ENCODE peak calls at places on chromosomes 5 and 9, in ten cellular contexts. R, V, J, C, O, E, P, H, U and L are unnamed samples.

GRCh38 chr5:141564216-141564692 is 54.5 kb downstream of the DIAPH1 start:
- DNase-seq in R (peak; percentile 97), V (peak; percentile 97), J (peak; percentile 82), C (peak; percentile 97), O (no peak), E (peak; percentile 98), P (peak; percentile 94), H (peak; percentile 96), U (peak; percentile 95), L (peak; percentile 88)

GRCh38 chr5:151014680-151015343 is 5.6 kb upstream of the GPX3 start:
- DNase-seq in R (no peak), V (peak; percentile 64), J (no peak), C (no peak), O (no peak), E (peak; percentile 44), P (no peak), H (no peak), U (no peak), L (peak; percentile 24)

GRCh38 chr5:84393969-84394368 is 9.3 kb upstream of the EDIL3 start:
- DNase-seq in R (no peak), V (peak; percentile 64), J (no peak), C (peak; percentile 42), O (no peak), E (peak; percentile 78), P (peak; percentile 89), H (peak; percentile 91), U (peak; percentile 42), L (peak; percentile 81)

GRCh38 chr5:147949711-147950573 is 43.6 kb upstream of the C5orf46 start:
- DNase-seq in R (peak; percentile 51), V (peak; percentile 51), J (no peak), C (peak; percentile 30), O (no peak), E (peak; percentile 57), P (peak; percentile 20), H (peak; percentile 58), U (peak; percentile 45), L (peak; percentile 9)

GRCh38 chr5:41522193-41522786 is 11.9 kb upstream of the PLCXD3 start:
- DNase-seq in R (no peak), V (no peak), J (no peak), C (no peak), O (no peak), E (no peak), P (no peak), H (no peak), U (no peak), L (no peak)

GRCh38 chr9:89466451-89467277 is 31.2 kb downstream of the SEMA4D start:
- DNase-seq in R (no peak), V (no peak), J (no peak), C (no peak), O (no peak), E (no peak), P (no peak), H (no peak), U (no peak), L (no peak)

GRCh38 chr5:112238473-112238872 is 180.6 kb downstream of the EPB41L4A start:
- DNase-seq in R (peak; percentile 22), V (no peak), J (no peak), C (no peak), O (no peak), E (no peak), P (no peak), H (no peak), U (peak; percentile 23), L (no peak)

GRCh38 chr5:115686692-115687054 is 60.8 kb upstream of the TMED7 start:
- DNase-seq in R (no peak), V (no peak), J (no peak), C (peak; percentile 58), O (no peak), E (no peak), P (peak; percentile 73), H (peak; percentile 44), U (no peak), L (peak; percentile 43)

GRCh38 chr5:142360607-142361120 is 35.8 kb upstream of the SPRY4 start:
- DNase-seq in R (no peak), V (peak; percentile 57), J (peak; percentile 38), C (peak; percentile 38), O (no peak), E (peak; percentile 72), P (peak; percentile 66), H (peak; percentile 71), U (peak; percentile 59), L (peak; percentile 42)

DNA sequence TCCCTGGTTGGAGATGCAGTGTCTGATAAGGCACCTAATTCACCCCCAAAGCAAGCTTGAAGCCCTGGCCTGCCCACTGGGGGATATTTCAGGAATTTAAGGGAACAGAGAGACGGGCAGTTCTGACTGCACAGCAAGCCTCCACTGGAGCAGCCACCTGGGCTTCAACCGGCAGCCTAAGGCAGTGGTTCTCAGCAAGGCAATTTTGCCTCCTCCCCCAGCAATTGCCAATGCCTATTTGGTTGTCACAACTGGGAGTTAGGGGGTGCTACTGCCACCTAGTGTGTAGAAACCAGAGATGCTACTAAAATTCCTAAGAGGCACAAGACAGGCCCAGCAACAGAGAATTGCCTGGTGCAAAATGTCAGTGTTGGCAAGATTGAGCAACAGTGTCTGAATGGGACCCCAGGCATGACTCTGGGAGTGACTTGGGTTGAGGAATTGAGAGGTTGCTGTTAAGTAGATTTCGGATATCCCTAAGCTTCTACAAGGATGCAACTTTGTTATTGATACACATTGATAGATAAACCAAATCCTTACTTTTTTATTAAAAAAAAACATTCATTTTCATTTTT is 58.7 kb upstream of the CTSL start:
- DNase-seq in R (peak; percentile 56), V (peak; percentile 24), J (no peak), C (no peak), O (no peak), E (peak; percentile 33), P (no peak), H (no peak), U (peak; percentile 73), L (no peak)
- TF ChIP-seq CTCF in R (peak; percentile 74), V (peak; percentile 32), J (no peak), C (peak; percentile 21), O (peak; percentile 20), E (peak; percentile 17), P (no peak), H (peak; percentile 19), U (peak; percentile 23), L (peak; percentile 36)

GRCh38 chr5:91007780-91008402 is 375.2 kb downstream of the ARRDC3 start:
- DNase-seq in R (no peak), V (no peak), J (no peak), C (no peak), O (no peak), E (no peak), P (no peak), H (no peak), U (peak; percentile 64), L (no peak)

GRCh38 chr5:91007251-91007650 is 375.9 kb downstream of the ARRDC3 start:
- DNase-seq in R (no peak), V (no peak), J (no peak), C (no peak), O (no peak), E (no peak), P (no peak), H (no peak), U (peak; percentile 35), L (no peak)

GRCh38 chr5:91006708-91007107 is 376.4 kb downstream of the ARRDC3 start:
- DNase-seq in R (no peak), V (no peak), J (no peak), C (no peak), O (no peak), E (no peak), P (no peak), H (no peak), U (no peak), L (no peak)

GRCh38 chr5:91011029-91011428 is 372.1 kb downstream of the ARRDC3 start:
- DNase-seq in R (no peak), V (no peak), J (no peak), C (no peak), O (no peak), E (no peak), P (no peak), H (no peak), U (no peak), L (no peak)

DNA sequence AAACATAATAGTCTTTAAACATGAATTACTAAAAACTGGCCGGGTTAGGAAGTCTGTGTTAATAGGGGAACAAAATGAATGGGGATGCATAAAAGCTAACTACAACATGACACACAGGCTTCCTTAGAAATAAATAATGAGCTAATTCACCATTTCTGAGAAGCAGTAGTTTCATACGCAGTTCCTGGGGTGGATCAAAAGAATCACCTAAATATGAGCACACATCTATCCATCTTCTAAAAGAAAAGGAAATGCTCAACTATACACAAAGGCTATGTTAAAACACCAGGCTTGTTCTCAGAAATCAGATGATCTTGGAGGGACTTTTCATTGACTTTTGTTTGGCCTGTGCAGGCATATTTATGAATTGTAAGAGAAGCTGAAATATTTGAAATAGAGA is 373.0 kb downstream of the ARRDC3 start:
- DNase-seq in R (no peak), V (no peak), J (no peak), C (no peak), O (no peak), E (no peak), P (no peak), H (no peak), U (no peak), L (no peak)
- H3K4me3 ChIP-seq in R (no peak overlapping the region), V (no peak overlapping the region), J (no peak overlapping the region), C (no peak overlapping the region), O (no peak overlapping the region), E (no peak overlapping the region), P (no peak overlapping the region), H (no peak overlapping the region), U (no peak overlapping the region), L (no peak overlapping the region)

DNA sequence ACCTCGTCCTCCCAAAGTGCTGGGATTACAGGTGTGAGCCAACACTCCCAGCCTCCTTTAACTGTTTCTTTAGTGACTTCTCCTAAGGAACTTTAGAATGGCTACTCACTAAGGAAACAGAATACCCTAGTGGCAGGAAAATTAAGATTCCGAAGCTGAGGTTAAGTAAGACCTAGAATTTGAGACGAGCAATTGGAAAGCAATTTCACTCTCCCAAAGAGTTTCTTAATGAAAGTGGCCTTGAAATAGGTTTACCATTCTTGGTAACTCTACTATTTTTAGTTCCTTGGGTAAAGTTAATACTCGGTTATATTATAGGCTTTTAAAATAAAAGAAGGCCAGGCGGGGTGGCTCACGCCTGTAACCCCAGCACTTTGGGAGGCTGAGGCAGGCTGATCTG is 22.9 kb upstream of the GOLPH3 start:
- DNase-seq in R (no peak), V (no peak), J (no peak), C (no peak), O (no peak), E (no peak), P (no peak), H (no peak), U (no peak), L (no peak)
- TF ChIP-seq CTCF in R (no peak), V (no peak), J (no peak), C (no peak), O (no peak), E (no peak), P (no peak), H (no peak), U (no peak), L (no peak)

DNA sequence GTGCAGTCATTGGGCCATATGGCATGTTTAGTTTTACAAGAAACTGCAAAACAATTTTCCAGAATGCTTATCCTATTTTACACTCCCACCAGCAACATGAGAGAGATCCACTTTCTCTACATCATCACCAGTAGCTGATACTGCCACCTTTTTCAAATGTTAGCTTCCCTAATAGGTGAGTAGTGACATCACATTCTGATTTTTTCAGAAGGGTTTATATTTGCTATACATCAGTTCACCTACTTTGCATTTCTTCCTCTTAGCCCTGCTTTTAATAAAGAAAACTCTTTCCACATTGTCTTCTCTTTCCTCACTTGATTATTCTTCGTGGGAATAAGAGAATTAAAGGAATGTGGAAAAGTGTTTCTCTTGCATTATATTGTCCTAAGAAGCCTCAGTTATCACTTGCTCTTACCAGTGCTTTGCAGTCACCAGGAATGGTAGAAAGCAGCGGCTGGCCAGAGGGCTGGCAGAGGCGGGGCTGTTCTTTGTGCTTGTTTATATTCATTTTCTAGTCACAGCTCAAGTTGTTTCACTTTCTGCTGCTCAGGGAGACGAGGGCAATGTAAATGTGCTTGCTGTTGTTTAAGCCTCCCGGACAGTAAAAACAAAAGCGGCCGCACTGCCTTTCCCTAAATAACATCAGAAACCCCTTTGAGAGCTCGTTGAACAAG is 164.8 kb downstream of the HSD17B3 start:
- DNase-seq in R (peak; percentile 36), V (peak; percentile 75), J (peak; percentile 66), C (peak; percentile 65), O (no peak), E (peak; percentile 51), P (peak; percentile 41), H (peak; percentile 84), U (no peak), L (no peak)
- H3K4me3 ChIP-seq in R (peak overlapping the region; percentile 30), V (peak overlapping the region; percentile 7), J (peak overlapping the region; percentile 4), C (peak overlapping the region; percentile 50), O (no peak overlapping the region), E (no peak overlapping the region), P (peak overlapping the region; percentile 38), H (peak overlapping the region; percentile 14), U (no peak overlapping the region), L (no peak overlapping the region)